ENCODE peak calls at places on chromosome 16, in nine cellular contexts. X is cardiac muscle cell; F is stomach; D is vagina; B is CD8-positive, alpha-beta T cell; R is esophagus muscularis mucosa; Y is tibial artery; K is mucosa of descending colon; I is lung. U is an unnamed sample. For H3K4me1, the result is how much of the 10 kb centered on the place peaks cover.

GRCh38 chr16:11613381-11614303 is 26.9 kb upstream of the LITAF start:
- DNase-seq in X (no peak), F (peak), D (no peak), B (no peak), R (no peak), Y (peak), K (peak), I (peak), U (peak)

GRCh38 chr16:4752351-4753100 is 14.4 kb downstream of the ZNF500 start:
- DNase-seq in X (no peak), F (no peak), D (no peak), B (no peak), R (no peak), Y (no peak), K (no peak), I (no peak), U (no peak)

GRCh38 chr16:15857779-15858560 is 1.1 kb upstream of the MYH11 start:
- DNase-seq in X (peak), F (peak), D (no peak), B (no peak), R (no peak), Y (peak), K (peak), I (no peak), U (no peak)

GRCh38 chr16:17408955-17409441 is 61.8 kb downstream of the XYLT1 start:
- DNase-seq in X (no peak), F (no peak), D (no peak), B (no peak), R (no peak), Y (no peak), K (no peak), I (no peak), U (no peak)

GRCh38 chr16:89052191-89052787 is 41.4 kb upstream of the ACSF3 start:
- DNase-seq in X (no peak), F (peak), D (no peak), B (no peak), R (no peak), Y (no peak), K (peak), I (no peak), U (peak)

GRCh38 chr16:23174622-23175021 is 7.9 kb upstream of the SCNN1G start:
- DNase-seq in X (peak), F (no peak), D (no peak), B (no peak), R (no peak), Y (no peak), K (no peak), I (no peak), U (no peak)

GRCh38 chr16:66735891-66736290 is 15.5 kb downstream of the DYNC1LI2 start:
- DNase-seq in X (no peak), F (no peak), D (no peak), B (no peak), R (no peak), Y (no peak), K (no peak), I (no peak), U (no peak)

GRCh38 chr16:4260360-4260759 is 12.5 kb downstream of the TFAP4 start:
- DNase-seq in X (no peak), F (peak), D (no peak), B (no peak), R (no peak), Y (no peak), K (peak), I (peak), U (no peak)

GRCh38 chr16:88070341-88070740 is 119.1 kb downstream of the BANP start:
- DNase-seq in X (no peak), F (no peak), D (no peak), B (no peak), R (no peak), Y (no peak), K (no peak), I (no peak), U (peak)

GRCh38 chr16:1923299-1924034 is 5.3 kb upstream of the HS3ST6 start:
- DNase-seq in X (peak), F (no peak), D (no peak), B (no peak), R (no peak), Y (no peak), K (peak), I (no peak), U (no peak)

GRCh38 chr16:75203106-75203505 is 3.9 kb downstream of the CTRB2 start:
- DNase-seq in X (no peak), F (no peak), D (no peak), B (no peak), R (no peak), Y (peak), K (peak), I (no peak), U (peak)

GRCh38 chr16:79505344-79505743 is 95.2 kb downstream of the MAF start:
- DNase-seq in X (no peak), F (no peak), D (no peak), B (no peak), R (no peak), Y (peak), K (no peak), I (no peak), U (no peak)

GRCh38 chr16:50252874-50253510 is 13.4 kb upstream of the ADCY7 start:
- DNase-seq in X (no peak), F (no peak), D (no peak), B (no peak), R (no peak), Y (peak), K (no peak), I (no peak), U (no peak)

GRCh38 chr16:8588703-8589292 is 1.5 kb downstream of the TMEM114 start:
- DNase-seq in X (no peak), F (no peak), D (no peak), B (no peak), R (no peak), Y (no peak), K (no peak), I (no peak), U (no peak)

DNA sequence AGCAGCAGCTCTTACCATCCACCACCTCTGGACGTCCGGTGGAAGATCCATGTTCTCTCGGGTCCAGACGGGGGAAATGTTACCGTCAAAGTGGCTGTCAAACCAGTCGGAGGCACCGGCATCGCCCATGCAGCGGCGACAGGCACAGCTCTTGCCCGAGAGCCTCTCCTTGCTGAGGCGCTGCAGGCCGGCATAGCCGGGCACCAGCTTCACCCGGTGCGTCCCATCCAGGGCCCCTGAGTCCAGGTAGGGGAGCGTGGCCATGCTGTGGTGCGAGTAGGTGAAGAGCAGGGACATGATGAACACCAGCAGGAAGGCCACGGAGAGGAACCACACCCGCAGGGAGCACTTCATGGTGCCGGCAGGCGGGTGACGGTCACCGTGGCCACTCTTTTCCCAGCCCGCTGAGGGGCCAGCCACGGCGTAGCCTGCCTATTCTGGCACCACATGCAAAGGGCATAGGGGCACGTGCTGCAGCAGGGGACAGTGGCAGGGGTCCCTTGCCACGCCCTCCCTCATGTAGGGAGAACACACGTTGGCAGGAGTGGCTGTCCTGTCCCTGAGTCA is 40.6 kb downstream of the ST3GAL2 start:
- DNase-seq in X (no peak), F (no peak), D (no peak), B (no peak), R (no peak), Y (no peak), K (no peak), I (no peak), U (no peak)
- H3K4me1 ChIP-seq in X (under half), F (under half), D (under half), B (under half), R (under half), Y (under half), K (under half), I (under half), U (under half)

GRCh38 chr16:84374160-84374489 is 5.8 kb downstream of the ATP2C2 start:
- DNase-seq in X (no peak), F (no peak), D (no peak), B (no peak), R (no peak), Y (no peak), K (no peak), I (no peak), U (no peak)
- H3K4me1 ChIP-seq in X (under half), F (under half), D (under half), B (under half), R (under half), Y (under half), K (under half), I (under half), U (under half)

DNA sequence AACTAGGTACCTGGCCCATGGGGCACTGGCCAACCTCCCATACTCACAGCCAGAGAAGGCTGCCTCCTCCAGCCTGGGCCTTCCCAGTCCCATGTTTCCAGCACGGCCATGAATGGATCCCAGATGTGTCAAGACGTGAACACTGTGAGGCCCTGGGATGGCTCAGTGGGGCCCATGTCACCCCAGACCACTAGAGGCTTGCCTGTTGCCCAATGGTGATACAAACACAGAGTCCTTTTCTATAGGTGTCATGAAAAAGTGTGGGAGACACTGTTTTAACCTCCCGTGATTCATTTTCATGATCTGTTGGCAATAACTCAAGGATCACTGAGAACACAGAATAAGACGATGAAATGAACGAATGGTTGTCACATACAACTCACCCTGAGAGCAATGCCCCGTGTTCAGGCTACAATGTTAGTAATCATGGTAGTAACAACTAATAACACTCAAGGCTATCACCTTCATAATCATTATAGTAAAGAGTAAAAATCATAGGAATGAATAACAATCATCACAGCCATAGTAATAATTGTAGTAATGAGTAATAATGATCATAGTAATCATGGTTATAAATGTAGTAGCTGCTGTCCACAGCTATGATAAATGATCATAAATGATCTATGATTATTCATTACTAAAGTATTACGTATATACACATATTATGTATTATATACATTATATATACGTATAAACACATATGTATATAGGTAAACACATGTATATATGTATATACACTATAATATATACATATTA is 64.0 kb downstream of the DYNLRB2 start:
- DNase-seq in X (no peak), F (no peak), D (peak), B (no peak), R (no peak), Y (no peak), K (no peak), I (no peak), U (no peak)
- H3K4me1 ChIP-seq in X (under half), F (under half), D (under half), B (under half), R (under half), Y (under half), K (under half), I (under half), U (under half)

GRCh38 chr16:83957296-83957855 is 4.3 kb downstream of the OSGIN1 start:
- DNase-seq in X (no peak), F (no peak), D (no peak), B (no peak), R (no peak), Y (no peak), K (no peak), I (no peak), U (no peak)

GRCh38 chr16:83955218-83956130 is 2.4 kb downstream of the OSGIN1 start:
- DNase-seq in X (peak), F (no peak), D (no peak), B (no peak), R (no peak), Y (no peak), K (no peak), I (no peak), U (no peak)

GRCh38 chr16:83958137-83958810 is 5.2 kb downstream of the OSGIN1 start:
- DNase-seq in X (no peak), F (no peak), D (no peak), B (no peak), R (no peak), Y (no peak), K (no peak), I (no peak), U (no peak)

GRCh38 chr16:83954577-83955016 is 1.6 kb downstream of the OSGIN1 start:
- DNase-seq in X (peak), F (peak), D (no peak), B (no peak), R (no peak), Y (peak), K (peak), I (peak), U (peak)

GRCh38 chr16:83956336-83957289 is 3.6 kb downstream of the OSGIN1 start:
- DNase-seq in X (peak), F (peak), D (no peak), B (peak), R (no peak), Y (peak), K (peak), I (peak), U (peak)
- H3K4me1 ChIP-seq in X (under half), F (under half), D (under half), B (under half), R (under half), Y (under half), K (under half), I (under half), U (under half)

GRCh38 chr16:47977802-47978201 is 178.0 kb downstream of the ABCC12 start:
- DNase-seq in X (no peak), F (no peak), D (no peak), B (no peak), R (no peak), Y (no peak), K (no peak), I (no peak), U (no peak)

GRCh38 chr16:47979783-47980182 is 176.0 kb downstream of the ABCC12 start:
- DNase-seq in X (no peak), F (no peak), D (peak), B (no peak), R (peak), Y (no peak), K (no peak), I (no peak), U (no peak)

GRCh38 chr16:47976609-47977180 is 179.1 kb downstream of the ABCC12 start:
- DNase-seq in X (no peak), F (no peak), D (no peak), B (no peak), R (peak), Y (no peak), K (no peak), I (no peak), U (no peak)

GRCh38 chr16:47973552-47973951 is 182.2 kb downstream of the ABCC12 start:
- DNase-seq in X (no peak), F (no peak), D (no peak), B (no peak), R (peak), Y (no peak), K (no peak), I (no peak), U (no peak)

DNA sequence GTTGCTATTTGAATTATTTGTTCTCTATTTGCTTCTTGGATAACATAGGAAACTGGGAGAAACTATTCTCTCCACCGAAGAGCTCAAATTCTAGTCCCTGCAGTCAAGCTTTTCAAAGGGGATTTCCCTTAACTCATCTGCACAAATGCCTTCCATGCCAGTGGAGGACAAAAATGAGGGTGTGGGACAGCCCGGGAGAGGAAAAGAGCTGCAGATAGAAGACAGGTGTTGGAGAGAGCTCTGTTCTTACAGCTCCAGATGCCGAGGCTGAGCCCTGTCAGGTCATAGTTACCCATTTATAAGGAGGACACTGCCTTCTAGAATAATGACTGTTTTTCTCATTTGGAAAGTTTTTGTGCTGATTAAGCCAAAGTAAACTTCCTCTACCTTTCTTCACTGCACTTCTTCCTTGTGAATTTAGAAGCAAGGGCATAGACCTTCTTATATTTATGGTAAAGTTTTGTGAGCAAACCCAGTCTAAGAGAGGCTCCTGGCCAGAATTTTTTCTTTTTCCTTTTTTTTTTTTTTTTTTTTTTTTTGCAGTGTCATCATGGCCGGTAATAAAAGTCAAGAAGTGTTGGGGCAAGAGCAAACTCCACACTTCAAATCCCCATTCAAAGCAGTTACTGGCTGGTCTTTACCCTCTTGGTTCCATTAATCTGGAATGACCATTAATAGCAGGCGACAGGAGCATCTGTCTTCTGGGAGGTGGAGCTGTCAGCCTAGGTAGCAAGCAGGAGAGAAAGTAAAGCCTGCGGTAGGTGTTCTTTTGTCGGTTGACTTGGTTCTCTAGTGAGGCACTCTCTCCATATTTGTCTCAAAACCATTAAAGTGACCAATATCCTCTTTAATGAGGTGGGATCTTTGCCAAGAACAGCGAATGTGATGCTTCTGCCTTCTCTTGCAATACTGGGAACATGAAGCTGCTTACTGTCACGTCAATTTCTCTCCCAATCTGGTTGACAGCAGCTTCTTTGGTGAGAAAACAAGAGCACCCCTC is 177.0 kb downstream of the ABCC12 start:
- DNase-seq in X (no peak), F (no peak), D (peak), B (no peak), R (peak), Y (no peak), K (no peak), I (no peak), U (no peak)
- H3K4me1 ChIP-seq in X (under half), F (under half), D (under half), B (under half), R (under half), Y (under half), K (under half), I (under half), U (under half)

GRCh38 chr16:14627088-14627487 is 3.0 kb downstream of the PARN start:
- DNase-seq in X (no peak), F (no peak), D (no peak), B (no peak), R (no peak), Y (no peak), K (no peak), I (no peak), U (no peak)
- H3K4me1 ChIP-seq in X (under half), F (under half), D (under half), B (under half), R (under half), Y (under half), K (under half), I (under half), U (under half)

GRCh38 chr16:78220571-78220970 is 121.1 kb downstream of the WWOX start:
- DNase-seq in X (no peak), F (no peak), D (no peak), B (no peak), R (no peak), Y (no peak), K (no peak), I (no peak), U (no peak)

GRCh38 chr16:78227855-78228254 is 128.4 kb downstream of the WWOX start:
- DNase-seq in X (no peak), F (no peak), D (no peak), B (no peak), R (peak), Y (no peak), K (no peak), I (peak), U (no peak)

GRCh38 chr16:78228704-78229103 is 129.2 kb downstream of the WWOX start:
- DNase-seq in X (no peak), F (no peak), D (no peak), B (no peak), R (peak), Y (no peak), K (no peak), I (peak), U (no peak)

GRCh38 chr16:78224342-78224741 is 124.9 kb downstream of the WWOX start:
- DNase-seq in X (no peak), F (no peak), D (no peak), B (no peak), R (peak), Y (no peak), K (no peak), I (no peak), U (no peak)
- H3K4me1 ChIP-seq in X (under half), F (under half), D (under half), B (under half), R (under half), Y (under half), K (under half), I (under half), U (under half)